ENCODE peak calls at places on chromosomes 16 and 17, in four cellular contexts. One of them, this sample, is unnamed.

GRCh38 chr16:880471-881171 is 80.1 kb upstream of the GNG13 start:
- DNase-seq in stimulated activated CD4-positive, alpha-beta T cell treated with anti-CD3 and anti-CD28 coated beads, TNF-alpha, amount 100 ng/mL, for 48 hours: no peak
- DNase-seq in HS-5: no peak
- DNase-seq in naive thymus-derived CD8-positive, alpha-beta T cell: no peak
- DNase-seq in this sample: no peak

GRCh38 chr17:58755577-58756245 is at the start of gene PPM1E:
- DNase-seq in HS-5: no peak
- DNase-seq in stimulated activated CD4-positive, alpha-beta T cell treated with anti-CD3 and anti-CD28 coated beads, TNF-alpha, amount 100 ng/mL, for 48 hours: peak
- DNase-seq in naive thymus-derived CD8-positive, alpha-beta T cell: peak
- DNase-seq in this sample: no peak

GRCh38 chr17:77374170-77374936 is 233.6 kb downstream of the SEC14L1 start:
- DNase-seq in naive thymus-derived CD8-positive, alpha-beta T cell: peak
- DNase-seq in HS-5: no peak
- DNase-seq in stimulated activated CD4-positive, alpha-beta T cell treated with anti-CD3 and anti-CD28 coated beads, TNF-alpha, amount 100 ng/mL, for 48 hours: no peak
- DNase-seq in this sample: no peak

GRCh38 chr17:16037636-16038035 is 38.0 kb downstream of the TTC19 start:
- DNase-seq in naive thymus-derived CD8-positive, alpha-beta T cell: no peak
- DNase-seq in HS-5: no peak
- DNase-seq in stimulated activated CD4-positive, alpha-beta T cell treated with anti-CD3 and anti-CD28 coated beads, TNF-alpha, amount 100 ng/mL, for 48 hours: no peak
- DNase-seq in this sample: no peak

GRCh38 chr17:20991276-20992037 is 51.4 kb downstream of the USP22 start:
- DNase-seq in naive thymus-derived CD8-positive, alpha-beta T cell: no peak
- DNase-seq in stimulated activated CD4-positive, alpha-beta T cell treated with anti-CD3 and anti-CD28 coated beads, TNF-alpha, amount 100 ng/mL, for 48 hours: no peak
- DNase-seq in HS-5: no peak
- DNase-seq in this sample: no peak

GRCh38 chr17:34199932-34200534 is 55.1 kb upstream of the CCL2 start:
- DNase-seq in stimulated activated CD4-positive, alpha-beta T cell treated with anti-CD3 and anti-CD28 coated beads, TNF-alpha, amount 100 ng/mL, for 48 hours: peak
- DNase-seq in naive thymus-derived CD8-positive, alpha-beta T cell: peak
- DNase-seq in HS-5: peak
- DNase-seq in this sample: peak

GRCh38 chr17:77425791-77426641 is 285.2 kb downstream of the SEC14L1 start:
- DNase-seq in stimulated activated CD4-positive, alpha-beta T cell treated with anti-CD3 and anti-CD28 coated beads, TNF-alpha, amount 100 ng/mL, for 48 hours: no peak
- DNase-seq in naive thymus-derived CD8-positive, alpha-beta T cell: no peak
- DNase-seq in HS-5: no peak
- DNase-seq in this sample: no peak

GRCh38 chr17:44372036-44372435 is 8.4 kb upstream of the FAM171A2 start:
- DNase-seq in naive thymus-derived CD8-positive, alpha-beta T cell: no peak
- DNase-seq in HS-5: no peak
- DNase-seq in stimulated activated CD4-positive, alpha-beta T cell treated with anti-CD3 and anti-CD28 coated beads, TNF-alpha, amount 100 ng/mL, for 48 hours: no peak
- DNase-seq in this sample: no peak

GRCh38 chr17:78651551-78651950 is 74.4 kb upstream of the DNAH17 start:
- DNase-seq in HS-5: no peak
- DNase-seq in stimulated activated CD4-positive, alpha-beta T cell treated with anti-CD3 and anti-CD28 coated beads, TNF-alpha, amount 100 ng/mL, for 48 hours: no peak
- DNase-seq in naive thymus-derived CD8-positive, alpha-beta T cell: no peak
- DNase-seq in this sample: no peak

GRCh38 chr16:27113341-27113841 is 46.7 kb downstream of the C16orf82 start:
- DNase-seq in naive thymus-derived CD8-positive, alpha-beta T cell: no peak
- DNase-seq in stimulated activated CD4-positive, alpha-beta T cell treated with anti-CD3 and anti-CD28 coated beads, TNF-alpha, amount 100 ng/mL, for 48 hours: no peak
- DNase-seq in HS-5: no peak
- DNase-seq in this sample: no peak

GRCh38 chr16:68366062-68366461 is 55.2 kb downstream of the PRMT7 start:
- DNase-seq in HS-5: no peak
- DNase-seq in stimulated activated CD4-positive, alpha-beta T cell treated with anti-CD3 and anti-CD28 coated beads, TNF-alpha, amount 100 ng/mL, for 48 hours: no peak
- DNase-seq in naive thymus-derived CD8-positive, alpha-beta T cell: no peak
- DNase-seq in this sample: no peak

GRCh38 chr16:8905795-8906591 is 23.8 kb downstream of the LITAFD start:
- DNase-seq in stimulated activated CD4-positive, alpha-beta T cell treated with anti-CD3 and anti-CD28 coated beads, TNF-alpha, amount 100 ng/mL, for 48 hours: no peak
- DNase-seq in HS-5: no peak
- DNase-seq in naive thymus-derived CD8-positive, alpha-beta T cell: no peak
- DNase-seq in this sample: no peak

GRCh38 chr16:88977028-88977844 is at the start of gene CBFA2T3:
- DNase-seq in stimulated activated CD4-positive, alpha-beta T cell treated with anti-CD3 and anti-CD28 coated beads, TNF-alpha, amount 100 ng/mL, for 48 hours: no peak
- DNase-seq in HS-5: no peak
- DNase-seq in naive thymus-derived CD8-positive, alpha-beta T cell: no peak
- DNase-seq in this sample: no peak

GRCh38 chr17:81345211-81346089 is 49.8 kb upstream of the BAHCC1 start:
- DNase-seq in naive thymus-derived CD8-positive, alpha-beta T cell: peak
- DNase-seq in stimulated activated CD4-positive, alpha-beta T cell treated with anti-CD3 and anti-CD28 coated beads, TNF-alpha, amount 100 ng/mL, for 48 hours: peak
- DNase-seq in HS-5: peak
- DNase-seq in this sample: no peak

GRCh38 chr16:9713907-9714306 is 468.3 kb downstream of the GRIN2A start:
- DNase-seq in stimulated activated CD4-positive, alpha-beta T cell treated with anti-CD3 and anti-CD28 coated beads, TNF-alpha, amount 100 ng/mL, for 48 hours: no peak
- DNase-seq in naive thymus-derived CD8-positive, alpha-beta T cell: no peak
- DNase-seq in HS-5: no peak
- DNase-seq in this sample: no peak

GRCh38 chr17:8125196-8125946 is 1.5 kb upstream of the HES7 start:
- DNase-seq in stimulated activated CD4-positive, alpha-beta T cell treated with anti-CD3 and anti-CD28 coated beads, TNF-alpha, amount 100 ng/mL, for 48 hours: peak
- DNase-seq in naive thymus-derived CD8-positive, alpha-beta T cell: peak
- DNase-seq in HS-5: no peak
- DNase-seq in this sample: peak

GRCh38 chr17:48441862-48442261 is 11.8 kb upstream of the SKAP1 start:
- DNase-seq in stimulated activated CD4-positive, alpha-beta T cell treated with anti-CD3 and anti-CD28 coated beads, TNF-alpha, amount 100 ng/mL, for 48 hours: no peak
- DNase-seq in naive thymus-derived CD8-positive, alpha-beta T cell: no peak
- DNase-seq in HS-5: no peak
- DNase-seq in this sample: no peak

GRCh38 chr17:40443196-40443987 is at the start of gene IGFBP4:
- DNase-seq in HS-5: no peak
- DNase-seq in naive thymus-derived CD8-positive, alpha-beta T cell: peak
- DNase-seq in stimulated activated CD4-positive, alpha-beta T cell treated with anti-CD3 and anti-CD28 coated beads, TNF-alpha, amount 100 ng/mL, for 48 hours: peak
- DNase-seq in this sample: peak

GRCh38 chr16:70481929-70482536 is 27.6 kb downstream of the FCSK start:
- DNase-seq in HS-5: no peak
- DNase-seq in naive thymus-derived CD8-positive, alpha-beta T cell: no peak
- DNase-seq in stimulated activated CD4-positive, alpha-beta T cell treated with anti-CD3 and anti-CD28 coated beads, TNF-alpha, amount 100 ng/mL, for 48 hours: no peak
- DNase-seq in this sample: no peak

GRCh38 chr16:66580605-66581209 is 1.4 kb downstream of the CMTM2 start:
- DNase-seq in naive thymus-derived CD8-positive, alpha-beta T cell: no peak
- DNase-seq in HS-5: no peak
- DNase-seq in stimulated activated CD4-positive, alpha-beta T cell treated with anti-CD3 and anti-CD28 coated beads, TNF-alpha, amount 100 ng/mL, for 48 hours: no peak
- DNase-seq in this sample: no peak

GRCh38 chr17:28357061-28357900 is at the start of gene POLDIP2:
- DNase-seq in naive thymus-derived CD8-positive, alpha-beta T cell: peak
- DNase-seq in HS-5: peak
- DNase-seq in stimulated activated CD4-positive, alpha-beta T cell treated with anti-CD3 and anti-CD28 coated beads, TNF-alpha, amount 100 ng/mL, for 48 hours: peak
- DNase-seq in this sample: peak